ENCODE peak calls at places on chromosomes 2 and 18, in eight cellular contexts. One of them, this sample, is unnamed.

GRCh38 chr18:63378919-63379638 is 12.1 kb upstream of the KDSR start:
- DNase-seq in spleen: no peak
- DNase-seq in CD4-positive, CD25-positive, alpha-beta regulatory T cell: peak
- DNase-seq in esophagus squamous epithelium: no peak
- DNase-seq in lower lobe of right lung: no peak
- DNase-seq in hepatocyte: no peak
- DNase-seq in effector memory CD4-positive, alpha-beta T cell: no peak
- DNase-seq in HL-60: no peak
- DNase-seq in this sample: no peak

GRCh38 chr2:11389551-11390528 is 45.4 kb upstream of the ROCK2 start:
- DNase-seq in spleen: no peak
- DNase-seq in CD4-positive, CD25-positive, alpha-beta regulatory T cell: no peak
- DNase-seq in esophagus squamous epithelium: no peak
- DNase-seq in lower lobe of right lung: peak
- DNase-seq in hepatocyte: peak
- DNase-seq in effector memory CD4-positive, alpha-beta T cell: no peak
- DNase-seq in HL-60: no peak
- DNase-seq in this sample: no peak

GRCh38 chr2:85235281-85235680 is 92.5 kb downstream of the TGOLN2 start:
- DNase-seq in spleen: peak
- DNase-seq in CD4-positive, CD25-positive, alpha-beta regulatory T cell: no peak
- DNase-seq in esophagus squamous epithelium: no peak
- DNase-seq in lower lobe of right lung: no peak
- DNase-seq in hepatocyte: no peak
- DNase-seq in effector memory CD4-positive, alpha-beta T cell: no peak
- DNase-seq in HL-60: no peak
- DNase-seq in this sample: no peak

GRCh38 chr18:3454365-3455089 is 4.6 kb downstream of the TGIF1 start:
- DNase-seq in spleen: no peak
- DNase-seq in CD4-positive, CD25-positive, alpha-beta regulatory T cell: peak
- DNase-seq in esophagus squamous epithelium: no peak
- DNase-seq in lower lobe of right lung: no peak
- DNase-seq in hepatocyte: peak
- DNase-seq in effector memory CD4-positive, alpha-beta T cell: no peak
- DNase-seq in HL-60: no peak
- DNase-seq in this sample: no peak

GRCh38 chr18:56952026-56952425 is 194.9 kb upstream of the BOD1L2 start:
- DNase-seq in spleen: no peak
- DNase-seq in CD4-positive, CD25-positive, alpha-beta regulatory T cell: no peak
- DNase-seq in esophagus squamous epithelium: no peak
- DNase-seq in lower lobe of right lung: no peak
- DNase-seq in hepatocyte: no peak
- DNase-seq in effector memory CD4-positive, alpha-beta T cell: no peak
- DNase-seq in HL-60: no peak
- DNase-seq in this sample: no peak

GRCh38 chr2:63668464-63668863 is 79.7 kb downstream of the MDH1 start:
- DNase-seq in spleen: no peak
- DNase-seq in CD4-positive, CD25-positive, alpha-beta regulatory T cell: no peak
- DNase-seq in esophagus squamous epithelium: no peak
- DNase-seq in lower lobe of right lung: no peak
- DNase-seq in hepatocyte: no peak
- DNase-seq in effector memory CD4-positive, alpha-beta T cell: no peak
- DNase-seq in HL-60: no peak
- DNase-seq in this sample: no peak

GRCh38 chr2:186126181-186126580 is 359.9 kb upstream of the ZC3H15 start:
- DNase-seq in spleen: no peak
- DNase-seq in CD4-positive, CD25-positive, alpha-beta regulatory T cell: no peak
- DNase-seq in esophagus squamous epithelium: no peak
- DNase-seq in lower lobe of right lung: no peak
- DNase-seq in hepatocyte: peak
- DNase-seq in effector memory CD4-positive, alpha-beta T cell: no peak
- DNase-seq in HL-60: no peak
- DNase-seq in this sample: no peak

GRCh38 chr2:74045454-74045853 is 60.7 kb downstream of the TET3 start:
- DNase-seq in spleen: no peak
- DNase-seq in CD4-positive, CD25-positive, alpha-beta regulatory T cell: no peak
- DNase-seq in esophagus squamous epithelium: no peak
- DNase-seq in lower lobe of right lung: no peak
- DNase-seq in hepatocyte: no peak
- DNase-seq in effector memory CD4-positive, alpha-beta T cell: no peak
- DNase-seq in HL-60: no peak
- DNase-seq in this sample: no peak

GRCh38 chr2:236047886-236048540 is 120.2 kb downstream of the GBX2 start:
- DNase-seq in spleen: no peak
- DNase-seq in CD4-positive, CD25-positive, alpha-beta regulatory T cell: no peak
- DNase-seq in esophagus squamous epithelium: no peak
- DNase-seq in lower lobe of right lung: no peak
- DNase-seq in hepatocyte: peak
- DNase-seq in effector memory CD4-positive, alpha-beta T cell: no peak
- DNase-seq in HL-60: no peak
- DNase-seq in this sample: no peak

GRCh38 chr2:102703748-102704147 is 58.1 kb upstream of the TMEM182 start:
- DNase-seq in spleen: no peak
- DNase-seq in CD4-positive, CD25-positive, alpha-beta regulatory T cell: peak
- DNase-seq in esophagus squamous epithelium: no peak
- DNase-seq in lower lobe of right lung: no peak
- DNase-seq in hepatocyte: peak
- DNase-seq in effector memory CD4-positive, alpha-beta T cell: no peak
- DNase-seq in HL-60: no peak
- DNase-seq in this sample: no peak

GRCh38 chr2:133705287-133705686 is 137.0 kb upstream of the NCKAP5 start:
- DNase-seq in spleen: no peak
- DNase-seq in CD4-positive, CD25-positive, alpha-beta regulatory T cell: no peak
- DNase-seq in esophagus squamous epithelium: no peak
- DNase-seq in lower lobe of right lung: no peak
- DNase-seq in hepatocyte: no peak
- DNase-seq in effector memory CD4-positive, alpha-beta T cell: no peak
- DNase-seq in HL-60: no peak
- DNase-seq in this sample: no peak

GRCh38 chr2:218370410-218371063 is 11.5 kb upstream of the SLC11A1 start:
- DNase-seq in spleen: peak
- DNase-seq in CD4-positive, CD25-positive, alpha-beta regulatory T cell: no peak
- DNase-seq in esophagus squamous epithelium: no peak
- DNase-seq in lower lobe of right lung: peak
- DNase-seq in hepatocyte: peak
- DNase-seq in effector memory CD4-positive, alpha-beta T cell: no peak
- DNase-seq in HL-60: peak
- DNase-seq in this sample: no peak

GRCh38 chr18:25497395-25497794 is 145.4 kb upstream of the ZNF521 start:
- DNase-seq in spleen: no peak
- DNase-seq in CD4-positive, CD25-positive, alpha-beta regulatory T cell: no peak
- DNase-seq in esophagus squamous epithelium: no peak
- DNase-seq in lower lobe of right lung: no peak
- DNase-seq in hepatocyte: no peak
- DNase-seq in effector memory CD4-positive, alpha-beta T cell: no peak
- DNase-seq in HL-60: no peak
- DNase-seq in this sample: no peak

GRCh38 chr2:196113061-196113974 is 44.7 kb upstream of the DNAH7 start:
- DNase-seq in spleen: no peak
- DNase-seq in CD4-positive, CD25-positive, alpha-beta regulatory T cell: no peak
- DNase-seq in esophagus squamous epithelium: no peak
- DNase-seq in lower lobe of right lung: no peak
- DNase-seq in hepatocyte: no peak
- DNase-seq in effector memory CD4-positive, alpha-beta T cell: no peak
- DNase-seq in HL-60: no peak
- DNase-seq in this sample: no peak

GRCh38 chr2:41907141-41907540 is 140.7 kb upstream of the PKDCC start:
- DNase-seq in spleen: no peak
- DNase-seq in CD4-positive, CD25-positive, alpha-beta regulatory T cell: no peak
- DNase-seq in esophagus squamous epithelium: no peak
- DNase-seq in lower lobe of right lung: no peak
- DNase-seq in hepatocyte: no peak
- DNase-seq in effector memory CD4-positive, alpha-beta T cell: no peak
- DNase-seq in HL-60: no peak
- DNase-seq in this sample: no peak

GRCh38 chr2:54641988-54642387 is 81.5 kb upstream of the EML6 start:
- DNase-seq in spleen: no peak
- DNase-seq in CD4-positive, CD25-positive, alpha-beta regulatory T cell: no peak
- DNase-seq in esophagus squamous epithelium: no peak
- DNase-seq in lower lobe of right lung: no peak
- DNase-seq in hepatocyte: no peak
- DNase-seq in effector memory CD4-positive, alpha-beta T cell: no peak
- DNase-seq in HL-60: no peak
- DNase-seq in this sample: no peak
- H3K27ac ChIP-seq in spleen: peak
- H3K27ac ChIP-seq in CD4-positive, CD25-positive, alpha-beta regulatory T cell: no peak
- H3K27ac ChIP-seq in esophagus squamous epithelium: no peak
- H3K27ac ChIP-seq in lower lobe of right lung: no peak
- H3K27ac ChIP-seq in hepatocyte: peak
- H3K27ac ChIP-seq in effector memory CD4-positive, alpha-beta T cell: no peak
- H3K27ac ChIP-seq in HL-60: no peak
- H3K27ac ChIP-seq in this sample: no peak

GRCh38 chr2:176137883-176138282 is 8.4 kb downstream of the HOXD8 start:
- DNase-seq in spleen: no peak
- DNase-seq in CD4-positive, CD25-positive, alpha-beta regulatory T cell: no peak
- DNase-seq in esophagus squamous epithelium: no peak
- DNase-seq in lower lobe of right lung: no peak
- DNase-seq in hepatocyte: no peak
- DNase-seq in effector memory CD4-positive, alpha-beta T cell: no peak
- DNase-seq in HL-60: no peak
- DNase-seq in this sample: no peak

GRCh38 chr2:176137249-176137573 is 7.7 kb downstream of the HOXD8 start:
- DNase-seq in spleen: no peak
- DNase-seq in CD4-positive, CD25-positive, alpha-beta regulatory T cell: no peak
- DNase-seq in esophagus squamous epithelium: no peak
- DNase-seq in lower lobe of right lung: no peak
- DNase-seq in hepatocyte: no peak
- DNase-seq in effector memory CD4-positive, alpha-beta T cell: no peak
- DNase-seq in HL-60: no peak
- DNase-seq in this sample: no peak

GRCh38 chr2:176139170-176139611 is 9.7 kb downstream of the HOXD8 start:
- DNase-seq in spleen: peak
- DNase-seq in CD4-positive, CD25-positive, alpha-beta regulatory T cell: no peak
- DNase-seq in esophagus squamous epithelium: no peak
- DNase-seq in lower lobe of right lung: no peak
- DNase-seq in hepatocyte: no peak
- DNase-seq in effector memory CD4-positive, alpha-beta T cell: no peak
- DNase-seq in HL-60: no peak
- DNase-seq in this sample: no peak

GRCh38 chr2:176139621-176140020 is 10.1 kb downstream of the HOXD8 start:
- DNase-seq in spleen: peak
- DNase-seq in CD4-positive, CD25-positive, alpha-beta regulatory T cell: no peak
- DNase-seq in esophagus squamous epithelium: no peak
- DNase-seq in lower lobe of right lung: no peak
- DNase-seq in hepatocyte: no peak
- DNase-seq in effector memory CD4-positive, alpha-beta T cell: no peak
- DNase-seq in HL-60: no peak
- DNase-seq in this sample: no peak

DNA sequence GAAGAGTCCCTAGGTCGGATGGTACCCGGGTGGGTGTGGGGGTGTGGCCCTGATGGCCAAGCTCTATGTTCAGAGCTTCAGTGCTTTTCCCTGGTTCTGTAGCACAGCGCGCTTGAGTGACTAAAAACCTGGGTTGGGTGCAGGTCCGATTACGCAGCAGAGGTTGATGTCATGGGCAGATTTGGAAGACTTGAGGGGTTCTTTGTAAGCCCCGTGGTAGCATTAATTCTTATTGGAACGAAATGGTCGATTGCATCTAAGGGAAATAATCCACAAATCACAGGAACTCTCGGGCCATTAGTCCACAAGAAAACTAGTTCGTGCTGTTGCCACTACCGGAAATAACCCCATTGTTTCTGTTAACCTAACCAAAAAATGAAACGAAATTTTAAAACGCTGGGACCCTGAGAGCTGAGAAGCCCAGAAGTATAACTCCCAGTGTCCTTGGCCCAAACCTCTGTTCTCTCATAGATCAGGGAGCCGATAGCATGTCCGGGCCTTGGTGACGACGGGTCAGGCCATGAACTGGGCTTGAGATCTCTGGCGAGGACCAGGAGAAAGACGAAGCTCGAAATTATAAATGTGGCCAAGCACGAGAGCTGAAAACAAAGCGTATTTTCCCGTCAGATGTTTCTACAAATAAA is 9.1 kb downstream of the HOXD8 start:
- DNase-seq in spleen: peak
- DNase-seq in CD4-positive, CD25-positive, alpha-beta regulatory T cell: no peak
- DNase-seq in esophagus squamous epithelium: no peak
- DNase-seq in lower lobe of right lung: no peak
- DNase-seq in hepatocyte: no peak
- DNase-seq in effector memory CD4-positive, alpha-beta T cell: no peak
- DNase-seq in HL-60: no peak
- DNase-seq in this sample: no peak
- H3K27ac ChIP-seq in spleen: peak
- H3K27ac ChIP-seq in CD4-positive, CD25-positive, alpha-beta regulatory T cell: no peak
- H3K27ac ChIP-seq in esophagus squamous epithelium: peak
- H3K27ac ChIP-seq in lower lobe of right lung: no peak
- H3K27ac ChIP-seq in hepatocyte: no peak
- H3K27ac ChIP-seq in effector memory CD4-positive, alpha-beta T cell: no peak
- H3K27ac ChIP-seq in HL-60: no peak
- H3K27ac ChIP-seq in this sample: no peak

GRCh38 chr2:178718283-178718682 is 88.9 kb downstream of the TTN start:
- DNase-seq in spleen: no peak
- DNase-seq in CD4-positive, CD25-positive, alpha-beta regulatory T cell: no peak
- DNase-seq in esophagus squamous epithelium: no peak
- DNase-seq in lower lobe of right lung: no peak
- DNase-seq in hepatocyte: no peak
- DNase-seq in effector memory CD4-positive, alpha-beta T cell: no peak
- DNase-seq in HL-60: no peak
- DNase-seq in this sample: no peak

GRCh38 chr2:178716394-178716793 is 90.8 kb downstream of the TTN start:
- DNase-seq in spleen: no peak
- DNase-seq in CD4-positive, CD25-positive, alpha-beta regulatory T cell: no peak
- DNase-seq in esophagus squamous epithelium: no peak
- DNase-seq in lower lobe of right lung: no peak
- DNase-seq in hepatocyte: no peak
- DNase-seq in effector memory CD4-positive, alpha-beta T cell: no peak
- DNase-seq in HL-60: no peak
- DNase-seq in this sample: no peak

GRCh38 chr2:178718988-178719387 is 88.2 kb downstream of the TTN start:
- DNase-seq in spleen: no peak
- DNase-seq in CD4-positive, CD25-positive, alpha-beta regulatory T cell: no peak
- DNase-seq in esophagus squamous epithelium: no peak
- DNase-seq in lower lobe of right lung: no peak
- DNase-seq in hepatocyte: no peak
- DNase-seq in effector memory CD4-positive, alpha-beta T cell: no peak
- DNase-seq in HL-60: no peak
- DNase-seq in this sample: no peak

DNA sequence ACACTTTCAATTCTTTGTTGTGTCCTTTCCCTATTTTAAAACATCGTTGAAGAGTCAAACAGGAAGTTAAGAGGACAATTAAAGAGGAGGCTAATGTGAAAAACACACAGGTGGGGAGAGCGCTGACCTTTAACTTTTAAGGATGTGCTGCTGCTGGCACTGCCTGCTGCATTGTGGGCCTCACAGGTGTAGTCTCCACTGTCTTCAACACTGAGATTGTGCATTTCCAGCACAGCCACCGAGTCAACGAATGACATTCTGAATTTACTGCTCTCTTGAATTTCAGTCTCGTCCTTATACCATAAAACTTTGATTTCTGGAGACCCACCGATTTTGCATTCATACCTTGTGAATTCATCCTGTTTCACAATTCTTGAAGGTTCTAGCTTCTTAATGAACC is 91.9 kb downstream of the TTN start:
- DNase-seq in spleen: no peak
- DNase-seq in CD4-positive, CD25-positive, alpha-beta regulatory T cell: no peak
- DNase-seq in esophagus squamous epithelium: no peak
- DNase-seq in lower lobe of right lung: no peak
- DNase-seq in hepatocyte: no peak
- DNase-seq in effector memory CD4-positive, alpha-beta T cell: no peak
- DNase-seq in HL-60: no peak
- DNase-seq in this sample: no peak
- H3K27ac ChIP-seq in spleen: no peak
- H3K27ac ChIP-seq in CD4-positive, CD25-positive, alpha-beta regulatory T cell: no peak
- H3K27ac ChIP-seq in esophagus squamous epithelium: no peak
- H3K27ac ChIP-seq in lower lobe of right lung: no peak
- H3K27ac ChIP-seq in hepatocyte: no peak
- H3K27ac ChIP-seq in effector memory CD4-positive, alpha-beta T cell: no peak
- H3K27ac ChIP-seq in HL-60: no peak
- H3K27ac ChIP-seq in this sample: no peak

GRCh38 chr18:28039078-28039477 is 137.9 kb downstream of the CDH2 start:
- DNase-seq in spleen: no peak
- DNase-seq in CD4-positive, CD25-positive, alpha-beta regulatory T cell: no peak
- DNase-seq in esophagus squamous epithelium: no peak
- DNase-seq in lower lobe of right lung: no peak
- DNase-seq in hepatocyte: peak
- DNase-seq in effector memory CD4-positive, alpha-beta T cell: no peak
- DNase-seq in HL-60: no peak
- DNase-seq in this sample: no peak
- H3K27ac ChIP-seq in spleen: peak
- H3K27ac ChIP-seq in CD4-positive, CD25-positive, alpha-beta regulatory T cell: no peak
- H3K27ac ChIP-seq in esophagus squamous epithelium: no peak
- H3K27ac ChIP-seq in lower lobe of right lung: no peak
- H3K27ac ChIP-seq in hepatocyte: no peak
- H3K27ac ChIP-seq in effector memory CD4-positive, alpha-beta T cell: no peak
- H3K27ac ChIP-seq in HL-60: no peak
- H3K27ac ChIP-seq in this sample: no peak

This sample was measured in iPS DF 6.9.